ENCODE peak calls at places on chromosomes 12 and 14, in ten cellular contexts. A is effector memory CD4-positive, alpha-beta T cell; P is AG10803; O is CD8-positive, alpha-beta memory T cell; L is dorsolateral prefrontal cortex; J is GM23338; R is NB4; F is foreskin fibroblast; V is HCT116; M is fibroblast of mammary gland. Q is an unnamed sample.

GRCh38 chr14:90536511-90537191 is 139.8 kb downstream of the CALM1 start:
- DNase-seq in A (no peak), P (no peak), O (no peak), L (no peak), J (no peak), R (peak), F (no peak), V (no peak), M (no peak), Q (no peak)

GRCh38 chr12:94205738-94206310 is 57.4 kb downstream of the PLXNC1 start:
- DNase-seq in A (no peak), P (no peak), O (no peak), L (no peak), J (no peak), R (no peak), F (no peak), V (no peak), M (no peak), Q (no peak)

GRCh38 chr12:51156366-51156765 is 16.6 kb downstream of the TFCP2 start:
- DNase-seq in A (no peak), P (no peak), O (no peak), L (no peak), J (no peak), R (no peak), F (no peak), V (no peak), M (no peak), Q (no peak)

GRCh38 chr12:91143241-91143640 is 31.9 kb upstream of the LUM start:
- DNase-seq in A (no peak), P (peak), O (no peak), L (no peak), J (no peak), R (no peak), F (no peak), V (no peak), M (no peak), Q (no peak)

GRCh38 chr12:45388545-45388944 is 172.7 kb downstream of the ANO6 start:
- DNase-seq in A (no peak), P (peak), O (no peak), L (no peak), J (peak), R (peak), F (peak), V (peak), M (peak), Q (peak)

GRCh38 chr14:74548881-74549280 is 55.3 kb downstream of the ISCA2 start:
- DNase-seq in A (no peak), P (peak), O (no peak), L (no peak), J (no peak), R (no peak), F (peak), V (no peak), M (peak), Q (peak)

GRCh38 chr14:90409209-90409730 is 12.4 kb downstream of the CALM1 start:
- DNase-seq in A (no peak), P (peak), O (no peak), L (peak), J (no peak), R (no peak), F (peak), V (no peak), M (peak), Q (peak)

GRCh38 chr14:72666610-72667009 is 227.3 kb downstream of the DPF3 start:
- DNase-seq in A (no peak), P (peak), O (no peak), L (no peak), J (no peak), R (no peak), F (peak), V (peak), M (peak), Q (peak)

GRCh38 chr14:73432124-73432523 is 26.2 kb downstream of the NUMB start:
- DNase-seq in A (no peak), P (no peak), O (no peak), L (no peak), J (no peak), R (no peak), F (no peak), V (no peak), M (no peak), Q (no peak)

GRCh38 chr14:20644520-20644919 is 3.0 kb upstream of the OR6S1 start:
- DNase-seq in A (no peak), P (no peak), O (no peak), L (no peak), J (no peak), R (no peak), F (no peak), V (no peak), M (no peak), Q (no peak)

GRCh38 chr12:94416613-94417012 is 43.1 kb downstream of the CEP83 start:
- DNase-seq in A (no peak), P (no peak), O (no peak), L (no peak), J (peak), R (no peak), F (no peak), V (no peak), M (no peak), Q (no peak)

GRCh38 chr14:91885837-91886236 is 18.5 kb upstream of the TC2N start:
- DNase-seq in A (no peak), P (no peak), O (no peak), L (no peak), J (no peak), R (no peak), F (no peak), V (no peak), M (no peak), Q (no peak)

GRCh38 chr12:42584539-42585174 is 4.9 kb downstream of the PRICKLE1 start:
- DNase-seq in A (no peak), P (no peak), O (no peak), L (no peak), J (no peak), R (no peak), F (no peak), V (no peak), M (peak), Q (no peak)

GRCh38 chr14:20855652-20856291 is 35.4 kb upstream of the RNASE3 start:
- DNase-seq in A (peak), P (peak), O (peak), L (peak), J (peak), R (peak), F (peak), V (peak), M (peak), Q (peak)

GRCh38 chr12:47190271-47190750 is 110.6 kb upstream of the AMIGO2 start:
- DNase-seq in A (no peak), P (peak), O (no peak), L (no peak), J (no peak), R (peak), F (peak), V (no peak), M (no peak), Q (peak)

GRCh38 chr12:26406391-26406790 is 211.0 kb downstream of the SSPN start:
- DNase-seq in A (no peak), P (no peak), O (no peak), L (no peak), J (no peak), R (no peak), F (no peak), V (no peak), M (no peak), Q (no peak)

GRCh38 chr14:67539116-67539515 is 6.0 kb downstream of the PLEKHH1 start:
- DNase-seq in A (no peak), P (no peak), O (no peak), L (peak), J (peak), R (no peak), F (no peak), V (no peak), M (no peak), Q (no peak)

GRCh38 chr12:27619308-27619707 is 76.9 kb upstream of the REP15 start:
- DNase-seq in A (no peak), P (peak), O (no peak), L (no peak), J (no peak), R (peak), F (peak), V (peak), M (peak), Q (peak)

GRCh38 chr14:52862652-52863338 is 71.4 kb upstream of the GNPNAT1 start:
- DNase-seq in A (no peak), P (peak), O (no peak), L (no peak), J (no peak), R (no peak), F (peak), V (no peak), M (peak), Q (no peak)

GRCh38 chr12:85866929-85867776 is 6.9 kb upstream of the NTS start:
- DNase-seq in A (no peak), P (peak), O (no peak), L (no peak), J (peak), R (peak), F (peak), V (peak), M (peak), Q (peak)

GRCh38 chr14:56081139-56081538 is 37.1 kb upstream of the PELI2 start:
- DNase-seq in A (no peak), P (peak), O (no peak), L (no peak), J (no peak), R (no peak), F (peak), V (no peak), M (peak), Q (no peak)

GRCh38 chr12:617304-617915 is 45.8 kb downstream of the NINJ2 start:
- DNase-seq in A (no peak), P (peak), O (no peak), L (no peak), J (no peak), R (peak), F (peak), V (no peak), M (peak), Q (no peak)

GRCh38 chr14:104664588-104664987 is 24.8 kb upstream of the INF2 start:
- DNase-seq in A (no peak), P (no peak), O (no peak), L (no peak), J (no peak), R (no peak), F (no peak), V (no peak), M (no peak), Q (no peak)

GRCh38 chr14:99816642-99817041 is 23.4 kb downstream of the EML1 start:
- DNase-seq in A (no peak), P (no peak), O (no peak), L (no peak), J (no peak), R (no peak), F (no peak), V (no peak), M (no peak), Q (no peak)

GRCh38 chr12:98939350-98939749 is 294.3 kb downstream of the APAF1 start:
- DNase-seq in A (no peak), P (peak), O (no peak), L (no peak), J (peak), R (peak), F (no peak), V (peak), M (peak), Q (peak)

GRCh38 chr12:102990419-102990818 is 32.9 kb downstream of the ASCL1 start:
- DNase-seq in A (no peak), P (no peak), O (no peak), L (no peak), J (peak), R (no peak), F (no peak), V (no peak), M (no peak), Q (no peak)

GRCh38 chr14:48925184-48925583 is 661.0 kb downstream of the RPS29 start:
- DNase-seq in A (no peak), P (no peak), O (no peak), L (no peak), J (no peak), R (no peak), F (no peak), V (no peak), M (no peak), Q (no peak)

GRCh38 chr12:34126239-34126641 is 103.9 kb downstream of the ALG10 start:
- DNase-seq in A (no peak), P (no peak), O (no peak), L (no peak), J (no peak), R (no peak), F (no peak), V (no peak), M (no peak), Q (peak)

GRCh38 chr14:99393059-99393655 is 87.5 kb downstream of the SETD3 start:
- DNase-seq in A (peak), P (peak), O (no peak), L (no peak), J (peak), R (peak), F (peak), V (peak), M (peak), Q (peak)

GRCh38 chr12:51788876-51789275 is 59.6 kb downstream of the FIGNL2 start:
- DNase-seq in A (no peak), P (peak), O (no peak), L (no peak), J (no peak), R (no peak), F (peak), V (no peak), M (peak), Q (peak)

GRCh38 chr14:48723841-48724495 is 862.2 kb downstream of the RPS29 start:
- DNase-seq in A (no peak), P (no peak), O (no peak), L (no peak), J (no peak), R (no peak), F (no peak), V (no peak), M (no peak), Q (no peak)

GRCh38 chr12:7933255-7933726 is 2.7 kb downstream of the SLC2A3 start:
- DNase-seq in A (peak), P (peak), O (peak), L (peak), J (peak), R (peak), F (peak), V (peak), M (peak), Q (peak)

GRCh38 chr14:76080471-76080870 is 71.3 kb upstream of the GPATCH2L start:
- DNase-seq in A (no peak), P (no peak), O (no peak), L (no peak), J (no peak), R (no peak), F (no peak), V (no peak), M (no peak), Q (no peak)

GRCh38 chr14:31013841-31014240 is 11.6 kb upstream of the AP4S1 start:
- DNase-seq in A (no peak), P (no peak), O (no peak), L (no peak), J (no peak), R (no peak), F (no peak), V (no peak), M (no peak), Q (no peak)

GRCh38 chr14:22668417-22668816 is 24.3 kb upstream of the OR6J1 start:
- DNase-seq in A (no peak), P (peak), O (no peak), L (no peak), J (no peak), R (no peak), F (peak), V (no peak), M (peak), Q (peak)

GRCh38 chr14:23076785-23077408 is 18.0 kb downstream of the ACIN1 start:
- DNase-seq in A (no peak), P (no peak), O (no peak), L (no peak), J (peak), R (peak), F (peak), V (no peak), M (peak), Q (peak)

GRCh38 chr12:47744005-47744651 is 14.6 kb downstream of the RAPGEF3 start:
- DNase-seq in A (peak), P (no peak), O (peak), L (no peak), J (peak), R (no peak), F (no peak), V (peak), M (no peak), Q (peak)

GRCh38 chr12:65567820-65568219 is 256.5 kb upstream of the HMGA2 start:
- DNase-seq in A (no peak), P (no peak), O (no peak), L (no peak), J (no peak), R (no peak), F (no peak), V (no peak), M (no peak), Q (no peak)
- H3K4me3 ChIP-seq in A (no peak), P (no peak), O (no peak), L (no peak), J (no peak), R (no peak), F (no peak), V (no peak), M (no peak), Q (no peak)

GRCh38 chr14:105738638-105739037 is 212.3 kb downstream of the TMEM121 start:
- DNase-seq in A (no peak), P (no peak), O (peak), L (no peak), J (no peak), R (no peak), F (no peak), V (no peak), M (no peak), Q (no peak)

GRCh38 chr14:105742531-105742848 is 216.1 kb downstream of the TMEM121 start:
- DNase-seq in A (no peak), P (no peak), O (peak), L (no peak), J (no peak), R (no peak), F (no peak), V (no peak), M (no peak), Q (no peak)

GRCh38 chr14:105739331-105740102 is 213.1 kb downstream of the TMEM121 start:
- DNase-seq in A (no peak), P (no peak), O (peak), L (no peak), J (no peak), R (no peak), F (no peak), V (no peak), M (no peak), Q (no peak)

GRCh38 chr14:105733081-105734065 is 207.0 kb downstream of the TMEM121 start:
- DNase-seq in A (no peak), P (no peak), O (peak), L (no peak), J (no peak), R (no peak), F (no peak), V (no peak), M (no peak), Q (no peak)

DNA sequence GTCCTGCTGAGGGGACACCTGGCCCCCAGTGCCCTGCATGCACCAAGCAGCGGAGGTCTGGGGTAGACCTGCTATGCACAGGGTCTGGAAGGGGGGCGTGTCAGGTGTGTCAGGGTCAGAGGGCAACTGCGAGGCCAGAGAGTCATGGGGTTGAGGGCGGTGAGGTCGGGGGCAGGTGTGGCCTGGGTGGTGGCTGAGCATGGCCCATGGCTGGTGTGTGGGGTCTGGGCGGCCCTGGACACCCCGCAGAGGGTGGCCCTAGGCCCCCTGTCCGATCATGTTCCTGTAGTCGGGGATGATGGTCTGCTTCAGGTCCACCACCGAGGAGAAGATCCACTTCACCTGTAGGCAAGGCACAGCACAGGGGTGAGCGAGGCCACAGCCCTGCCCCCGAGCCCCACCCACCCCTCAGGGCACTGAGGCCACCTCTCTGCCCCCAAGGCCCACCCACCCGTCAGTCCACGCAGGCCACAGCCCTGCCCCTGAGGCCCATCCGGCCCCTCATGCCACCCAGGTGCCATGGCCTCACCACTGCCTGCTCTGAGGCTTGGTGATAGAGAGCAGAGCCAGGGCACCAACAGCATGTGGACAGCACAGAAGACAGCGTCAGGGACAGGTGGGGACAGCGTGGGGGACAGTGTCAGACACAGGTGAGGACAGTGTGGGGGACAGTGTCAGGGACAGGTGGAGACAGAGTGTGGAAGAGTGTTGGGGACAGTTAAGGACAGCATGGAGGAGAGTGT is 211.3 kb downstream of the TMEM121 start:
- DNase-seq in A (no peak), P (no peak), O (peak), L (no peak), J (no peak), R (no peak), F (no peak), V (no peak), M (no peak), Q (no peak)
- H3K4me3 ChIP-seq in A (no peak), P (no peak), O (no peak), L (no peak), J (no peak), R (no peak), F (no peak), V (no peak), M (no peak), Q (no peak)

GRCh38 chr12:109092484-109093021 is 719 bp downstream of the ALKBH2 start:
- DNase-seq in A (no peak), P (no peak), O (no peak), L (no peak), J (no peak), R (peak), F (peak), V (no peak), M (no peak), Q (no peak)
- H3K4me3 ChIP-seq in A (peak), P (peak), O (peak), L (peak), J (peak), R (peak), F (peak), V (peak), M (peak), Q (peak)

DNA sequence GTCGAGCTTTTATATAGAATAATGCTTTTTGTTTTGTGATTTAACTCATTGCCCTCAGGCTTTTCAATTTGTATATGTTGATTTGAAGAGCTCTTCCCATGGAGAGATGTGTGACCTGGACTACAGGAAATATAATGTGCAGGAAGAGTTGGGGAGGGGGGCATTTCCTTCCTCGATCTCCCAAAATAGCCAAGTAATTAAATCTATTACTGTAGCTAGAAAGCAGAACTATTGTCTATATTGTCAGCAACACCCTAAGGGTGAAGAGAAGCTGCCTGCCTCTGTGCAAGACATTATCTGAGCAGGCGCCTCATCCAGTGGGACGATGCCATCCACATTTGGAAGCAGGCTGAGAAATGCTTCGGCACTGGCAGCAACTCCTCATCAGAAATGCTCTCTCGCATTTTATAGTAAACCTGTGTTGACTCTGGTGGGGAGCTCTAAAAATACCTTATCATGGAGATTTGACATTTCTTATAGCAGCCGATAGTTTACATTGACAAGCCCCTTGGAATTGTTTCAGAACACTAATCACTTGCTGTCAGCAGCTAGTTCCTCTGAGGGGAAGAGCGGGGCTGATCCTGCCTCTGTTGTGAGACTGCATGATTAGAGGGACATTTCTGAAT is 392.5 kb upstream of the RGS6 start:
- DNase-seq in A (no peak), P (no peak), O (no peak), L (peak), J (no peak), R (peak), F (peak), V (no peak), M (no peak), Q (no peak)
- H3K4me3 ChIP-seq in A (no peak), P (no peak), O (no peak), L (no peak), J (no peak), R (no peak), F (no peak), V (no peak), M (no peak), Q (no peak)

GRCh38 chr14:94025720-94026119 is 420 bp upstream of the OTUB2 start:
- DNase-seq in A (no peak), P (no peak), O (no peak), L (no peak), J (no peak), R (no peak), F (no peak), V (no peak), M (no peak), Q (peak)
- H3K4me3 ChIP-seq in A (peak), P (no peak), O (peak), L (peak), J (peak), R (no peak), F (peak), V (peak), M (peak), Q (peak)

Q was measured in PC-3.